ENCODE peak calls at places on chromosomes 6 and 20, in eight cellular contexts. V is PC-3; O is right lobe of liver; M is kidney; F is thyroid gland; E is heart left ventricle; R is A549; N is CD8-positive, alpha-beta T cell. W is an unnamed sample.
A peak's percentile ranks its signal among the peaks of the same experiment; 100 is the strongest.

GRCh38 chr6:10626154-10626741 is 68.2 kb downstream of the C6orf52 start:
- DNase-seq in V (no peak), O (no peak), M (no peak), F (no peak), E (no peak), R (no peak), N (no peak), W (no peak)

GRCh38 chr6:125787791-125788190 is 3.0 kb upstream of the NCOA7 start:
- DNase-seq in V (peak; percentile 11), O (no peak), M (no peak), F (no peak), E (no peak), R (peak; percentile 25), N (no peak), W (no peak)

GRCh38 chr6:148251891-148252290 is 90.7 kb upstream of the SASH1 start:
- DNase-seq in V (no peak), O (no peak), M (no peak), F (no peak), E (no peak), R (no peak), N (no peak), W (no peak)

GRCh38 chr6:166494757-166495486 is 91.6 kb downstream of the RAMACL start:
- DNase-seq in V (no peak), O (no peak), M (no peak), F (no peak), E (no peak), R (no peak), N (no peak), W (peak; percentile 9)

GRCh38 chr20:2133318-2134183 is 31.9 kb downstream of the STK35 start:
- DNase-seq in V (peak; percentile 55), O (no peak), M (no peak), F (peak; percentile 41), E (no peak), R (peak; percentile 41), N (no peak), W (no peak)

GRCh38 chr6:30544666-30545272 is 11.5 kb downstream of the GNL1 start:
- DNase-seq in V (peak; percentile 84), O (no peak), M (no peak), F (no peak), E (no peak), R (peak; percentile 50), N (no peak), W (no peak)

GRCh38 chr6:26197736-26198625 is 110.8 kb downstream of the HFE start:
- DNase-seq in V (peak; percentile 47), O (no peak), M (peak; percentile 69), F (peak; percentile 39), E (peak; percentile 26), R (no peak), N (peak; percentile 60), W (no peak)

GRCh38 chr6:40308533-40309306 is 278.4 kb downstream of the LRFN2 start:
- DNase-seq in V (peak; percentile 57), O (peak; percentile 45), M (no peak), F (peak; percentile 67), E (peak; percentile 47), R (peak; percentile 13), N (peak; percentile 57), W (peak; percentile 40)

GRCh38 chr20:3741846-3742458 is 9.5 kb downstream of the HSPA12B start:
- DNase-seq in V (no peak), O (no peak), M (peak; percentile 72), F (no peak), E (no peak), R (no peak), N (no peak), W (no peak)

GRCh38 chr20:54340206-54340605 is 132.3 kb downstream of the PFDN4 start:
- DNase-seq in V (no peak), O (no peak), M (no peak), F (no peak), E (no peak), R (no peak), N (no peak), W (no peak)

GRCh38 chr6:38580030-38580429 is 59.7 kb downstream of the BTBD9 start:
- DNase-seq in V (no peak), O (no peak), M (no peak), F (no peak), E (no peak), R (no peak), N (no peak), W (no peak)

GRCh38 chr6:91276315-91276714 is 689.4 kb upstream of the MAP3K7 start:
- DNase-seq in V (peak; percentile 16), O (no peak), M (no peak), F (no peak), E (no peak), R (peak; percentile 9), N (no peak), W (no peak)

GRCh38 chr20:17699931-17700351 is at the start of gene BANF2:
- DNase-seq in V (peak; percentile 43), O (no peak), M (no peak), F (no peak), E (no peak), R (no peak), N (no peak), W (no peak)

GRCh38 chr6:24125980-24126379 is at the start of gene NRSN1:
- DNase-seq in V (no peak), O (no peak), M (no peak), F (peak; percentile 15), E (no peak), R (no peak), N (no peak), W (no peak)

GRCh38 chr6:99330159-99330558 is 19.3 kb downstream of the FAXC start:
- DNase-seq in V (peak; percentile 73), O (peak; percentile 23), M (no peak), F (peak; percentile 54), E (peak; percentile 29), R (peak; percentile 66), N (peak; percentile 66), W (no peak)

GRCh38 chr6:124535746-124536145 is 426.5 kb upstream of the RNF217 start:
- DNase-seq in V (peak; percentile 3), O (no peak), M (no peak), F (no peak), E (no peak), R (peak; percentile 24), N (no peak), W (no peak)

GRCh38 chr6:37180075-37180474 is 10.1 kb downstream of the PIM1 start:
- DNase-seq in V (no peak), O (no peak), M (no peak), F (no peak), E (no peak), R (no peak), N (no peak), W (no peak)

GRCh38 chr6:35016417-35017221 is 124.5 kb downstream of the TCP11 start:
- DNase-seq in V (no peak), O (peak; percentile 50), M (no peak), F (peak; percentile 60), E (peak; percentile 75), R (no peak), N (no peak), W (peak; percentile 58)

DNA sequence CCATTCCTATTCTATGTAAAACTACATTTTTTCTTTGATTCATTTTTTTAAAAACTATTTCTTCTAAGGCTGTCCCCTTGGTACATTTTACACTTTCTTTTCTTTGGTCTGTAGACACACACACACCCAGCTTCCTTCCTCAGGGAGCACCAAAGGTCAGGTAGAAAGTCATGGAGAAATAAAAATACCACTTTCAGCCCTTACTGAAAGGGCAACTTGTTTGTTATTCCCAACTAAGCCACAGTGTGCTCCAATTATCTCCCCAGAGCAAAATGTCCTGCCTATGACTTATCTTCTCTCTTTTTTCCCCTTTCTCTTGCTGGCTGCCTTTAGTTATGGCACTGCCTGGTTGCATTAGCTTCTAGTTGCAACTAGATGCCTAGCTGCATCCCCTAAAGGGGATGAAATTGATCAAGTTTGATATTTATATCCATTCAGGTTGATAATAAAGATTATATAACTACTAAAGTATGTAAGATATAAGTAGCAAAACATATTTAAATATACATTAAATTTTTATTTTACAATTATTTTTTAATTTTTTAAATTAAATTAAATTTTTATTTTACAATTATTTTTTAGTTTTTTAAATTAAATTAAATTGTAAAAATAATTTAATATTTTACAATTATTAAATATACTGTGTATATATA is 21.6 kb upstream of the LRRC1 start:
- DNase-seq in V (no peak), O (no peak), M (no peak), F (no peak), E (no peak), R (no peak), N (no peak), W (no peak)
- H3K27ac ChIP-seq in V (no peak overlapping the region), O (no peak overlapping the region), M (no peak overlapping the region), F (no peak overlapping the region), E (no peak overlapping the region), R (no peak overlapping the region), N (no peak overlapping the region), W (no peak overlapping the region)

GRCh38 chr6:157751547-157752200 is 71.4 kb upstream of the SNX9 start:
- DNase-seq in V (no peak), O (no peak), M (no peak), F (no peak), E (no peak), R (no peak), N (no peak), W (no peak)

GRCh38 chr6:157748839-157749571 is 74.0 kb upstream of the SNX9 start:
- DNase-seq in V (no peak), O (no peak), M (no peak), F (no peak), E (no peak), R (no peak), N (no peak), W (no peak)

GRCh38 chr6:157744202-157744601 is 78.8 kb upstream of the SNX9 start:
- DNase-seq in V (no peak), O (no peak), M (no peak), F (no peak), E (no peak), R (no peak), N (no peak), W (no peak)

GRCh38 chr6:157746897-157747296 is 76.1 kb upstream of the SNX9 start:
- DNase-seq in V (no peak), O (no peak), M (no peak), F (peak; percentile 50), E (no peak), R (no peak), N (no peak), W (no peak)

DNA sequence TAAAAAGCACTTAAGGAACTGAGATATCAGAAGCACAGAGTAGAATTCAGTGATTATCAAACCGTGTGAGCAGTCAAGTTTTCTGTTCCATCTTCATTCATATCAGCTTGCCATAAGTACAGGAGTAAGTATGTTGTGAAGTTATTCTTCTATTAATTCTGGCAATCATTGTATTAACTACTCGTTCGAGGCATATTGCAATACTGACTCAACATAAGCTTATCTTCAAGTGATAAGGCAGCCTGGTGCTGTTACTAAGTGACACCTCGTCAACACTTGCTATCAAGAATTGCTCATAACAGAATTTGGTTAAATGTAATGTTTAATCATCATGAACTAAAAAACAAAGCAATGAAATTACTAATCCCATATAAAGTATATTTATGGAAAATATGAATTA is 75.7 kb upstream of the SNX9 start:
- DNase-seq in V (no peak), O (no peak), M (no peak), F (no peak), E (no peak), R (no peak), N (no peak), W (no peak)
- TF ChIP-seq CTCF in V (no peak), O (no peak), M (no peak), F (no peak), E (no peak), R (no peak), N (no peak), W (no peak)

GRCh38 chr20:45037635-45038034 is 63.3 kb downstream of the KCNS1 start:
- DNase-seq in V (no peak), O (no peak), M (no peak), F (no peak), E (no peak), R (no peak), N (no peak), W (no peak)
- H3K4me1 ChIP-seq in V (peaks cover 42% of the 10 kb centered on the region), O (no peaks in the 10 kb centered on the region), M (no peaks in the 10 kb centered on the region), F (peaks cover 4% of the 10 kb centered on the region), E (no peaks in the 10 kb centered on the region), R (peaks cover 50% of the 10 kb centered on the region), N (peaks cover 72% of the 10 kb centered on the region), W (peaks cover 27% of the 10 kb centered on the region)

GRCh38 chr6:152087096-152087495 is 279.6 kb downstream of the ESR1 start:
- DNase-seq in V (peak; percentile 49), O (no peak), M (no peak), F (no peak), E (no peak), R (no peak), N (no peak), W (no peak)
- H3K27ac ChIP-seq in V (peak overlapping the region; percentile 61), O (no peak overlapping the region), M (no peak overlapping the region), F (no peak overlapping the region), E (no peak overlapping the region), R (no peak overlapping the region), N (no peak overlapping the region), W (no peak overlapping the region)